ENCODE peak calls at places on chromosomes 13 and 19, in five cellular contexts. V is thoracic aorta; M is stimulated activated CD8-positive, alpha-beta memory T cell treated with anti-CD3 and anti-CD28 coated beads, Interleukin-7, amount 100 ng/mL, for 48 hours; F is PC-9; A is amniotic stem cell. Y is an unnamed sample.

GRCh38 chr13:108924154-108924940 is 294.9 kb downstream of the MYO16 start:
- DNase-seq in V (no peak), M (no peak), F (no peak), A (no peak), Y (no peak)

GRCh38 chr13:26629260-26629659 is 71.8 kb downstream of the WASF3 start:
- DNase-seq in V (no peak), M (no peak), F (no peak), A (no peak), Y (no peak)

GRCh38 chr13:49733181-49733951 is 42.1 kb upstream of the EBPL start:
- DNase-seq in V (no peak), M (no peak), F (no peak), A (no peak), Y (no peak)

GRCh38 chr19:13132471-13133166 is 14.6 kb downstream of the NACC1 start:
- DNase-seq in V (no peak), M (peak), F (peak), A (no peak), Y (no peak)

GRCh38 chr13:110559429-110559943 is 2.0 kb downstream of the RAB20 start:
- DNase-seq in V (no peak), M (no peak), F (peak), A (no peak), Y (peak)

GRCh38 chr19:46573679-46574522 is 27.2 kb upstream of the CALM3 start:
- DNase-seq in V (no peak), M (no peak), F (no peak), A (no peak), Y (no peak)

GRCh38 chr19:14606627-14607026 is 23.7 kb downstream of the CLEC17A start:
- DNase-seq in V (no peak), M (no peak), F (no peak), A (no peak), Y (no peak)

GRCh38 chr13:32663660-32664059 is 77.4 kb downstream of the PDS5B start:
- DNase-seq in V (no peak), M (no peak), F (no peak), A (no peak), Y (no peak)

GRCh38 chr13:73040968-73041580 is 17.7 kb upstream of the KLF5 start:
- DNase-seq in V (no peak), M (no peak), F (no peak), A (no peak), Y (no peak)

GRCh38 chr13:21849323-21849722 is 178.4 kb downstream of the FGF9 start:
- DNase-seq in V (no peak), M (no peak), F (no peak), A (no peak), Y (no peak)

GRCh38 chr13:51623473-51623872 is 39.2 kb downstream of the WDFY2 start:
- DNase-seq in V (no peak), M (no peak), F (no peak), A (no peak), Y (no peak)

GRCh38 chr13:20608438-20609020 is 41.6 kb downstream of the IFT88 start:
- DNase-seq in V (no peak), M (no peak), F (no peak), A (no peak), Y (no peak)

GRCh38 chr13:46570273-46570672 is 17.3 kb downstream of the LRCH1 start:
- DNase-seq in V (no peak), M (no peak), F (no peak), A (no peak), Y (no peak)

GRCh38 chr19:56917998-56918397 is 77.5 kb upstream of the PEG3 start:
- DNase-seq in V (no peak), M (no peak), F (no peak), A (no peak), Y (no peak)

GRCh38 chr19:18862976-18863842 is 31.4 kb downstream of the UPF1 start:
- DNase-seq in V (no peak), M (no peak), F (no peak), A (no peak), Y (no peak)

GRCh38 chr13:80047406-80047805 is 293.5 kb downstream of the SPRY2 start:
- DNase-seq in V (no peak), M (no peak), F (no peak), A (no peak), Y (no peak)